ENCODE peak calls at places on chromosomes 3 and 15, in five cellular contexts. G is transverse colon, W is uterus, T is mesenchymal stem cell, P is pancreas. D is an unnamed sample.

GRCh38 chr3:184598220-184598927 is 36.8 kb downstream of the EPHB3 start:
- DNase-seq in W (no peak), G (no peak), P (no peak), T (no peak), D (no peak)

GRCh38 chr3:24494616-24495333 is at the start of gene THRB:
- DNase-seq in P (peak; percentile 79), T (peak; percentile 76), G (peak; percentile 77), W (peak; percentile 70), D (peak; percentile 83)

GRCh38 chr15:60520041-60520824 is 41.3 kb upstream of the ICE2 start:
- DNase-seq in G (no peak), P (no peak), W (no peak), T (no peak), D (no peak)

GRCh38 chr3:194373028-194373427 is 3.5 kb upstream of the LRRC15 start:
- DNase-seq in W (no peak), G (no peak), T (no peak), P (no peak), D (no peak)

GRCh38 chr15:29418178-29418577 is 148.6 kb upstream of the NSMCE3 start:
- DNase-seq in P (no peak), T (no peak), W (no peak), G (no peak), D (no peak)

GRCh38 chr3:134795776-134796312 is 784 bp downstream of the EPHB1 start:
- DNase-seq in T (peak; percentile 23), W (no peak), G (no peak), P (no peak), D (no peak)

GRCh38 chr15:56806147-56806536 is 72.8 kb upstream of the ZNF280D start:
- DNase-seq in P (no peak), W (no peak), G (no peak), T (no peak), D (no peak)

GRCh38 chr15:50916395-50916794 is 7.9 kb downstream of the AP4E1 start:
- DNase-seq in T (no peak), P (no peak), W (no peak), G (no peak), D (no peak)

GRCh38 chr3:78794431-78794830 is 973.4 kb downstream of the ROBO1 start:
- DNase-seq in G (no peak), P (no peak), W (no peak), T (no peak), D (no peak)

GRCh38 chr15:43241100-43241499 is 20.3 kb upstream of the EPB42 start:
- DNase-seq in G (peak; percentile 14), P (no peak), T (no peak), W (peak; percentile 24), D (no peak)

GRCh38 chr3:80014576-80014975 is 246.8 kb upstream of the ROBO1 start:
- DNase-seq in P (no peak), T (no peak), W (no peak), G (no peak), D (no peak)

GRCh38 chr3:58521002-58521670 is 15.9 kb downstream of the ACOX2 start:
- DNase-seq in P (no peak), G (no peak), T (no peak), W (no peak), D (no peak)

GRCh38 chr3:63911901-63912767 is at the start of gene SCAANT1:
- DNase-seq in W (peak; percentile 92), P (peak; percentile 92), T (peak; percentile 92), G (peak; percentile 92), D (peak; percentile 94)

GRCh38 chr15:34794590-34795206 is 651 bp downstream of the ACTC1 start:
- DNase-seq in P (peak; percentile 9), T (no peak), G (no peak), W (no peak), D (no peak)

GRCh38 chr15:65088643-65089021 is 12.1 kb downstream of the KBTBD13 start:
- DNase-seq in T (no peak), G (peak; percentile 73), W (no peak), P (no peak), D (no peak)

GRCh38 chr3:120418866-120419490 is 31.8 kb downstream of the FSTL1 start:
- DNase-seq in W (no peak), G (peak; percentile 63), T (peak; percentile 51), P (peak; percentile 42), D (peak; percentile 26)

GRCh38 chr3:14552041-14552648 is 12.0 kb upstream of the GRIP2 start:
- DNase-seq in P (no peak), W (no peak), T (no peak), G (no peak), D (no peak)

GRCh38 chr3:144746631-144747030 is 775.0 kb downstream of the DIPK2A start:
- DNase-seq in P (no peak), T (peak; percentile 66), W (no peak), G (no peak), D (no peak)

GRCh38 chr15:91849749-91850161 is 3.8 kb upstream of the SLCO3A1 start:
- DNase-seq in G (no peak), T (peak; percentile 21), W (no peak), P (no peak), D (no peak)

GRCh38 chr3:57088503-57088902 is 28.0 kb downstream of the SPATA12 start:
- DNase-seq in G (no peak), T (no peak), W (no peak), P (no peak), D (no peak)

GRCh38 chr3:126130081-126130855 is 46.3 kb upstream of the SLC41A3 start:
- DNase-seq in T (no peak), G (peak; percentile 13), P (peak; percentile 12), W (peak; percentile 8), D (peak; percentile 41)

GRCh38 chr3:50267280-50267913 is 1.6 kb upstream of the SEMA3B start:
- DNase-seq in W (peak; percentile 74), G (peak; percentile 79), T (no peak), P (peak; percentile 75), D (peak; percentile 81)

GRCh38 chr3:18946524-18946923 is 201.8 kb upstream of the KCNH8 start:
- DNase-seq in T (no peak), W (no peak), G (no peak), P (no peak), D (no peak)

GRCh38 chr15:48573780-48574179 is 71.7 kb downstream of the FBN1 start:
- DNase-seq in P (no peak), G (no peak), W (no peak), T (no peak), D (no peak)

GRCh38 chr3:14410501-14411165 is 8.2 kb downstream of the SLC6A6 start:
- DNase-seq in G (peak; percentile 33), T (peak; percentile 97), W (no peak), P (no peak), D (no peak)

DNA sequence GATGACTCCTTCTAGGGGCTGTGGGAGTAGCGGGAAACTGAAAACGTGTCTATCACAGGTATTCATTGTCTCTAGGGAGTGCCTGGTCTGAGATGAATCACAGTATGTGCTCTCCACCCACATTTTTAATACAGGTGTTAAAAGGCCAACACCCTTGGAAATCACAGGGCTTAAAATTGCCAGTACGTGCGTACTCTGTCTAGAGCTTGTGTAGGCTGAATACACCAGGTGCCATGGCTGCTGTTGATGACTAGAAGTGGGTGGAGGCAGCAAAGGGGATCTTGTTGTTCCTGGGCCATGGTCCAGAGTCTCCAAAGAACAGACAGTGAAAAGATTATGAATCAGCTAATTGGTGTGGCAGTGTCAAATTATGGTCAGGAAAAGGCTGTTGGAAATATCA is 35.1 kb upstream of the P3H2 start:
- DNase-seq in W (no peak), T (no peak), G (peak; percentile 77), P (no peak), D (no peak)
- H3K27ac ChIP-seq in W (no peak overlapping the region), T (no peak overlapping the region), G (peak overlapping the region; percentile 41), P (no peak overlapping the region), D (peak overlapping the region; percentile 61)

DNA sequence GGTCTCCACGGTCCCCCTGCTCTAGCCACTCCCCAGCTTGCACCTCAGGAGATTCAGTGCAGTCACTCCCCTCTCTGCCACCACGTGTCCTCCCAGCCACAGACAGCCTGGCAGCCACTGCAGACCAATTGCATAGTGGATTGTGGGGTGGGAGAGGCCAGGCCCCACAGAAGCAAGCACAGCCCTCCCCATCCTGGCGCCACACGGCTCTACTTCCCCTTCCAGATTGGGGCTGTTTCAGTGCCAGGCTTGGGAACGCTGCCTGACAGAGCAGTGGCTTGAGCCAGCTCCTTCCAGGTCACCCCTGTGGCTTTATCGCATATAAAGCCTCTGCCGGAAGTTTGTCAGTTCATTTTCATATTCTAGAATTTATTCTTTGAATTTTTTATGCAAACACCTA is 90.7 kb downstream of the TMEM266 start:
- DNase-seq in T (no peak), W (no peak), P (peak; percentile 59), G (peak; percentile 14), D (no peak)
- H3K4me3 ChIP-seq in T (no peak overlapping the region), W (no peak overlapping the region), P (no peak overlapping the region), G (no peak overlapping the region), D (no peak overlapping the region)

GRCh38 chr3:177345973-177346503 is 148.8 kb upstream of the TBL1XR1 start:
- DNase-seq in W (no peak), P (no peak), G (no peak), T (no peak), D (no peak)

GRCh38 chr3:177341766-177342165 is 144.5 kb upstream of the TBL1XR1 start:
- DNase-seq in T (no peak), P (no peak), G (no peak), W (no peak), D (no peak)

GRCh38 chr3:177345049-177345972 is 148.0 kb upstream of the TBL1XR1 start:
- DNase-seq in G (peak; percentile 88), W (peak; percentile 86), P (peak; percentile 91), T (peak; percentile 96), D (peak; percentile 64)

GRCh38 chr3:177340243-177340830 is 143.1 kb upstream of the TBL1XR1 start:
- DNase-seq in P (no peak), T (no peak), G (no peak), W (no peak), D (no peak)

DNA sequence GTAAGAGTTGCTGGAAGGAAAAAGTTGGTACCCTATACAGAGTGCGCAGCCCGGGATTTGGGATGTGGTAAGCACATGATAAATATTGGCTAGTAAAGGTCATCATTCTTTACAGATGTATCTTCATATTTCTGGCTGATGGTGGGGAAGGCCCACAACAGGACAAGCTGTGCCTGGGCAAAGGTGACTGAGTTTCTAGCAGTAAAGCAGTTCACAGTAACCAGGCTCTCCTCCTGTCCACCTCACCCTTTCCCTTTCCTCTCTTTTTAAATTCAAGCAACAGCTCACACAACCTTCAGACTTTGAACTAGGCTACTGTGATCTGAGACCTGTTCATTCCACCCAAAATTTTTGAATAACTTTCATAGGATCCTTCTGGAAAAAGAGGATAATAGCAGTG is 145.8 kb upstream of the TBL1XR1 start:
- DNase-seq in P (no peak), G (no peak), T (no peak), W (no peak), D (peak; percentile 71)
- H3K4me1 ChIP-seq in P (peaks cover 18% of the 10 kb centered on the region), G (peaks cover 79% of the 10 kb centered on the region), T (peaks cover 5% of the 10 kb centered on the region), W (no peaks in the 10 kb centered on the region), D (peaks cover 14% of the 10 kb centered on the region)

DNA sequence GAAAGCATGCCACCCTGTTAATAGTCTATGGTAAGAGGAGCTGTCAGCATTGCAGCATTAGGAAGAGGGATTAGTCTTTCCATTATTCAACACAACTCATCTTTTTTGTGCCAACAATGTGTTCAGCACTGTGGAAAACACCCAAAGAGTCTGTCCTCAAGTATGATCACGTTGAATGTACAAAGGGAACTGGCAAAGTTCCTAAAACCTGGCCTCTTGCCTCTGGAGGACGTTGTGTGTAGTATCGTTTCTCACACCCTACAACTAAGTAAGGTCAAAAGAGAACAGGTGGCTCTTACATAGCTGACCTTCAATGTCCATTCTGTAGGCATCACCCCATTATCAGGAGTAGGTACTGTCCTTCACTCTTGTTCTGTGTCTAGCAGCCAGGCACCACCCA is 147.9 kb upstream of the THBS1 start:
- DNase-seq in T (no peak), G (no peak), P (no peak), W (no peak), D (no peak)
- H3K27ac ChIP-seq in T (no peak overlapping the region), G (peak overlapping the region; percentile 34), P (no peak overlapping the region), W (peak overlapping the region; percentile 69), D (peak overlapping the region; percentile 39)